ENCODE peak calls at places on chromosome 13, in five cellular contexts. I is A549, N is pancreas, G is breast epithelium, H is colonic mucosa. L is an unnamed sample. For H3K4me1, the result is how much of the 10 kb centered on the place peaks cover.

GRCh38 chr13:21076265-21076653 is 14.9 kb upstream of the LATS2 start:
- DNase-seq in I (no peak), N (no peak), G (no peak), H (no peak), L (no peak)

GRCh38 chr13:101265934-101266333 is 150.4 kb downstream of the NALCN start:
- DNase-seq in I (no peak), N (no peak), G (no peak), H (no peak), L (no peak)

GRCh38 chr13:66853559-66853958 is 376.6 kb downstream of the PCDH9 start:
- DNase-seq in I (no peak), N (no peak), G (no peak), H (no peak), L (no peak)

GRCh38 chr13:48412881-48413351 is at the start of gene LPAR6:
- DNase-seq in I (no peak), N (no peak), G (no peak), H (peak), L (peak)

GRCh38 chr13:33571618-33572017 is 246.3 kb upstream of the RFC3 start:
- DNase-seq in I (no peak), N (no peak), G (no peak), H (no peak), L (no peak)

GRCh38 chr13:106858910-106859309 is 291.0 kb upstream of the ARGLU1 start:
- DNase-seq in I (no peak), N (no peak), G (no peak), H (no peak), L (no peak)

GRCh38 chr13:72698164-72698563 is 29.3 kb downstream of the MZT1 start:
- DNase-seq in I (no peak), N (no peak), G (no peak), H (no peak), L (no peak)

GRCh38 chr13:110138009-110138699 is 168.8 kb downstream of the COL4A1 start:
- DNase-seq in I (peak), N (peak), G (no peak), H (peak), L (peak)

GRCh38 chr13:51269039-51269438 is 46.8 kb downstream of the FAM124A start:
- DNase-seq in I (no peak), N (no peak), G (no peak), H (no peak), L (no peak)

GRCh38 chr13:41059466-41059865 is 1.8 kb upstream of the WBP4 start:
- DNase-seq in I (no peak), N (no peak), G (no peak), H (no peak), L (no peak)

GRCh38 chr13:95301947-95302386 is 716 bp upstream of the ABCC4 start:
- DNase-seq in I (no peak), N (no peak), G (no peak), H (no peak), L (no peak)

GRCh38 chr13:111122056-111122455 is 6.9 kb downstream of the ARHGEF7 start:
- DNase-seq in I (no peak), N (no peak), G (no peak), H (no peak), L (no peak)

GRCh38 chr13:108214511-108215383 is 589 bp downstream of the LIG4 start:
- DNase-seq in I (no peak), N (no peak), G (no peak), H (peak), L (peak)

GRCh38 chr13:112815871-112816270 is 126.0 kb downstream of the ATP11A start:
- DNase-seq in I (no peak), N (no peak), G (no peak), H (no peak), L (no peak)

GRCh38 chr13:108944760-108945159 is 315.3 kb downstream of the MYO16 start:
- DNase-seq in I (no peak), N (no peak), G (no peak), H (no peak), L (no peak)

GRCh38 chr13:97068146-97068545 is 73.9 kb upstream of the OXGR1 start:
- DNase-seq in I (no peak), N (no peak), G (no peak), H (no peak), L (no peak)

GRCh38 chr13:105627270-105627669 is 908.2 kb downstream of the EFNB2 start:
- DNase-seq in I (no peak), N (no peak), G (no peak), H (no peak), L (no peak)

GRCh38 chr13:23771966-23772365 is 117.2 kb downstream of the MIPEP start:
- DNase-seq in I (no peak), N (no peak), G (no peak), H (no peak), L (no peak)

GRCh38 chr13:24693862-24694471 is 13.8 kb downstream of the ATP12A start:
- DNase-seq in I (peak), N (no peak), G (no peak), H (peak), L (no peak)

GRCh38 chr13:21164631-21165030 is 11.7 kb downstream of the SKA3 start:
- DNase-seq in I (no peak), N (no peak), G (no peak), H (no peak), L (no peak)

GRCh38 chr13:22939157-22939556 is 241.6 kb upstream of the SGCG start:
- DNase-seq in I (no peak), N (no peak), G (no peak), H (no peak), L (no peak)

GRCh38 chr13:112525306-112525945 is 62.5 kb downstream of the TUBGCP3 start:
- DNase-seq in I (no peak), N (no peak), G (no peak), H (no peak), L (no peak)

GRCh38 chr13:20847298-20847697 is 55.2 kb downstream of the XPO4 start:
- DNase-seq in I (no peak), N (no peak), G (no peak), H (no peak), L (no peak)

GRCh38 chr13:41708648-41709175 is 251.4 kb downstream of the RGCC start:
- DNase-seq in I (no peak), N (no peak), G (no peak), H (no peak), L (no peak)

GRCh38 chr13:99655351-99656091 is 154.2 kb downstream of the TM9SF2 start:
- DNase-seq in I (peak), N (no peak), G (no peak), H (peak), L (no peak)

GRCh38 chr13:100734194-100734720 is 59.7 kb upstream of the TMTC4 start:
- DNase-seq in I (no peak), N (no peak), G (no peak), H (no peak), L (no peak)

GRCh38 chr13:35781661-35782060 is 305.2 kb upstream of the MAB21L1 start:
- DNase-seq in I (no peak), N (no peak), G (no peak), H (no peak), L (no peak)

GRCh38 chr13:35781044-35781443 is 304.6 kb upstream of the MAB21L1 start:
- DNase-seq in I (no peak), N (no peak), G (no peak), H (no peak), L (no peak)

GRCh38 chr13:35782793-35783192 is 306.3 kb upstream of the MAB21L1 start:
- DNase-seq in I (no peak), N (no peak), G (no peak), H (no peak), L (no peak)

GRCh38 chr13:35784286-35784951 is 307.9 kb upstream of the MAB21L1 start:
- DNase-seq in I (no peak), N (no peak), G (no peak), H (no peak), L (no peak)

GRCh38 chr13:35780613-35781012 is 304.1 kb upstream of the MAB21L1 start:
- DNase-seq in I (no peak), N (no peak), G (no peak), H (no peak), L (no peak)
- H3K4me1 ChIP-seq in I (under half), N (under half), G (under half), H (under half), L (under half)

GRCh38 chr13:78701383-78701782 is 42.4 kb upstream of the OBI1 start:
- DNase-seq in I (no peak), N (no peak), G (no peak), H (no peak), L (no peak)
- TF ChIP-seq CTCF in I (no peak), N (no peak), G (no peak), H (no peak), L (no peak)

DNA sequence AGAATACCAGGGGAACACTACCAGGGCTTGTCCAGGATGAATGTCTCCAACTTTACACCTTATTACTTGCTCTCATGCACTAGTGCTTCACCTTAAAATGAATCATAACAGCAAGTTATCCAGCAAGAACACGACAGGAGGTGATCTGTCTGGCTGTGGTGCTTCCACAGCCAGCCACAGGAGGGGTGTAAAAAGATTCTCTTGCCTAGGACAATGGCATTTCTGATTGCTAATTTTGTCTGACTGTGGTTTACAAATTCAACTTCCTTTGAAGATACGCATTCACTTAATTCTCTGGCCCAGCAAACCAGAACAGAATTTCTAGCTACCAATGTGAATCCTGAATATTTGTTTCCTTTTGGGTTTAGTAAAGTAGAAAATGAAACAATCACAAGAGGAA is 23.1 kb upstream of the COG3 start:
- DNase-seq in I (no peak), N (no peak), G (no peak), H (no peak), L (no peak)
- H3K4me1 ChIP-seq in I (under half), N (under half), G (under half), H (under half), L (under half)

DNA sequence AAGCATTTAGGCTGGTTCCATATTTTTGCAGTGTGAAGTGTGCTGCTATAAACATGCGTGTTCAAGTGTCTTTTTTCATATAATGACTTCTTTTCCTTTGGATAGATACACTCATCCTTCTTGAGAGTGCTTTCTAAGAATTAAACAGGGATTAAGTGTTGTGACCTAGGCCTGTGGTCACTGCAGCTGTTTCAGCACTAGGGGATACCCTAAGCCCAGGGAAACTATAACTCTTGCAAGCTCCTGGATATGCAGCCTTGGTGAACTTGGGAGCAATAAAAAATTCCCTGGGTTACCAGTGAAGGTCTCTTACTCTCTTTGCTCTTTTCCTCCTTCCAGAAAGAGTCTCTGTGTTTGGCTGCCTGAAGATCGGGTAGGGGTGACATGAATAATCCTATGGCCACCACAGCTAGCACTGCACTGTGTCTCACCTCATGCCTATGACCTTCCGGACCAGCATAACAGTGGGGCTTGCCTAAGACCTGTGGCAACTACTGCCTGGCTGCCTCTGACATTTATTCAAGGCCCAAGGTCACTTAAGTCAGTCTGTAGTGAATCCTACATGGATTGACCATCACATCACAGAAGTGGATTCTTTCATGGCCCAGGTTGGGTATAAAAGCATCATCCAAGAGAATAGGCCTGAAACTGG is 799.7 kb downstream of the DACH1 start:
- DNase-seq in I (no peak), N (no peak), G (no peak), H (no peak), L (no peak)
- TF ChIP-seq CTCF in I (no peak), N (no peak), G (no peak), H (no peak), L (no peak)

DNA sequence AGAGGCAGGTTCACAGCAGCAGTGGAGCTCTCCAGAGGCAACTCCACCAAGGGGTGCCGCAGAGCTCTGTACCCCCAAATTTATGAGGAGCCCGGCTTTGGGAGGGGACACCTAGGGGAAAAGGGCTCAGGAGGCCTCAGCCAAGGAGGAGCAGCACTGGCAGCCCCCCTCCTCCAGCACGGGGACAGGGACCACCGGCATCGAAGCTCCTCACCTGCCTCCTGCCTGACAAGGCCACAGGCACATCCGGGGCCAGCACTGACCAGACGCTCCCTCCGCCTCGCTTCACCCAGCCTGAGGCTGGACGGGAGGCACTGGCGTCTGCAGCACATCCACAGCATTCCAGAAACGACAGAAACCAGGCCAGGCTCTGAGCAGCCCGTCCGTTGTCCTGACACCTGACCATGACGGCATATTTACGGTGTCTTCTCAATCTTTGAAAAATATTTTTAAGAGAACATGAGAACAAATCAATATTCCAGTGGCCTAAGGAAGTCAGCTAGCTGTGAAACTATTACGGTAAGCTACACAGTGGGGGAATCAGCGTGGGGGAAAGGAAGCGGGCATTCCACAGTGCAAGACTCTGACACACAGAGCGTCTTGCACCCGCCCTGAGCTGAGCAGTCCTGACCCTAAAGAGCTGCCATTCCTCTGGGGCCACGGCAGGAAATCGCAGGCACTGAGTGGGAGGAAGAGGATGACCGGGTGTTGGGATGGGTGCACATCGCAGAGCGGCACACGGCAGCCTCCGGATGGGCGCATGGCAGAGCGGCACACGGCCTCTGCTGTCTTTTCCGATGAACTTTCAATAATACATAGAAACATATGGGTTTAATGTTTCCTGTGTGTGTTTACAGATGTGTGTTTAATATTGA is 26.8 kb downstream of the RASA3 start:
- DNase-seq in I (no peak), N (peak), G (peak), H (no peak), L (peak)
- H3K4me1 ChIP-seq in I (under half), N (under half), G (under half), H (under half), L (under half)

GRCh38 chr13:91248249-91248648 is 99.2 kb upstream of the MIR17HG start:
- DNase-seq in I (no peak), N (no peak), G (no peak), H (no peak), L (no peak)

GRCh38 chr13:91249370-91249769 is 98.1 kb upstream of the MIR17HG start:
- DNase-seq in I (no peak), N (no peak), G (no peak), H (no peak), L (no peak)

GRCh38 chr13:91242652-91243051 is 104.8 kb upstream of the MIR17HG start:
- DNase-seq in I (no peak), N (no peak), G (no peak), H (no peak), L (no peak)

GRCh38 chr13:91245283-91245682 is 102.2 kb upstream of the MIR17HG start:
- DNase-seq in I (no peak), N (no peak), G (no peak), H (no peak), L (no peak)

DNA sequence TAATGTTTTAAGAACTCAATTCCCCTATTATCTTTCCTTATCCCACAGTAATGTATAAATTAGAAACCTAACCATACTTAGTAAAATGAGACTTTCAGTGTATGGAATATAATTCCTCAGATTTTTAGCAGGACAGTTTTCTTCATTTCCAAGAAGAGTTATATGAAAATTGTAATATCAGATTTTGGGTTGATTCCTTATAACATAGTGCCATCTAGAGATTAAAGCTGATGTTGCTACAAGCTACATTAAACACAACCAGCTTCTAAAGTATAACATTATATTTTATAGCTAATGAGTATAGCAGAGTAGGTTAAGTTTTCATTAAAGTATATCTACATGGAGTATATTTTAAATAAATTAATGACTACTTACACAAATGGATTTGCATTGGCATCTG is 99.7 kb upstream of the MIR17HG start:
- DNase-seq in I (no peak), N (no peak), G (no peak), H (no peak), L (no peak)
- TF ChIP-seq CTCF in I (no peak), N (no peak), G (no peak), H (no peak), L (no peak)

GRCh38 chr13:77859450-77859849 is 59.2 kb downstream of the EDNRB start:
- DNase-seq in I (no peak), N (no peak), G (no peak), H (no peak), L (peak)
- H3K4me1 ChIP-seq in I (under half), N (under half), G (under half), H (under half), L (under half)

L was measured in uterus.